ENCODE peak calls at places on chromosome X, in six cellular contexts. D, I, C, O, N and W are unnamed samples.

GRCh38 chrX:72029473-72030411 is 102.0 kb downstream of the RTL5 start:
- DNase-seq in D (peak; percentile 90), C (no peak), N (peak; percentile 79), O (no peak), I (peak; percentile 23), W (peak; percentile 75)

GRCh38 chrX:10310502-10310901 is 153.7 kb downstream of the CLCN4 start:
- DNase-seq in I (no peak), N (no peak), C (no peak), O (no peak), D (no peak), W (no peak)

GRCh38 chrX:10120828-10121227 is 35.9 kb upstream of the CLCN4 start:
- DNase-seq in I (no peak), N (no peak), D (no peak), O (no peak), C (no peak), W (peak; percentile 34)

GRCh38 chrX:7263961-7264360 is 116.0 kb upstream of the PUDP start:
- DNase-seq in O (no peak), C (no peak), N (no peak), I (no peak), D (no peak), W (no peak)

GRCh38 chrX:37905436-37906147 is 58.2 kb upstream of the DYNLT3 start:
- DNase-seq in O (peak; percentile 21), D (peak; percentile 30), C (peak; percentile 50), I (peak; percentile 75), N (peak; percentile 25), W (no peak)

GRCh38 chrX:126820700-126821420 is 1.3 kb downstream of the PRR32 start:
- DNase-seq in N (no peak), D (no peak), C (peak; percentile 0), O (no peak), I (peak; percentile 56), W (peak; percentile 2)

GRCh38 chrX:40933132-40934078 is 151.8 kb upstream of the USP9X start:
- DNase-seq in C (no peak), D (peak; percentile 65), O (no peak), N (peak; percentile 70), I (no peak), W (peak; percentile 66)

GRCh38 chrX:45619290-45619689 is 418.6 kb upstream of the DIPK2B start:
- DNase-seq in I (no peak), N (peak; percentile 57), C (no peak), D (peak; percentile 28), O (no peak), W (no peak)

GRCh38 chrX:24465524-24465850 is 401 bp downstream of the PDK3 start:
- DNase-seq in I (no peak), N (no peak), D (no peak), O (no peak), C (no peak), W (no peak)

GRCh38 chrX:3299626-3300025 is 46.8 kb downstream of the MXRA5 start:
- DNase-seq in I (no peak), D (peak; percentile 9), O (no peak), C (no peak), N (no peak), W (no peak)

GRCh38 chrX:45824471-45824870 is 623.8 kb upstream of the DIPK2B start:
- DNase-seq in N (peak; percentile 91), C (no peak), O (no peak), D (peak; percentile 96), I (no peak), W (peak; percentile 73)

GRCh38 chrX:85309717-85310116 is 65.9 kb downstream of the ZNF711 start:
- DNase-seq in N (no peak), D (no peak), I (peak; percentile 26), C (no peak), O (no peak), W (no peak)

GRCh38 chrX:74232859-74233258 is 71.1 kb upstream of the ZCCHC13 start:
- DNase-seq in I (no peak), N (peak; percentile 24), C (no peak), D (peak; percentile 23), O (no peak), W (peak; percentile 11)

GRCh38 chrX:128653524-128653923 is 601.3 kb upstream of the ACTRT1 start:
- DNase-seq in D (no peak), I (no peak), O (peak; percentile 51), N (no peak), C (no peak), W (no peak)

GRCh38 chrX:139766545-139766983 is 58.6 kb upstream of the MCF2 start:
- DNase-seq in I (no peak), D (no peak), C (no peak), O (no peak), N (no peak), W (no peak)

GRCh38 chrX:153469811-153470410 is 465 bp downstream of the HAUS7 start:
- DNase-seq in D (peak; percentile 8), N (peak; percentile 58), C (no peak), O (no peak), I (no peak), W (no peak)

GRCh38 chrX:78517124-78517523 is 142.0 kb downstream of the RTL3 start:
- DNase-seq in C (no peak), D (no peak), N (no peak), I (no peak), O (no peak), W (peak; percentile 18)

GRCh38 chrX:2261838-2262678 is 238.7 kb downstream of the DHRSX start:
- DNase-seq in N (no peak), C (no peak), D (peak; percentile 8), O (no peak), I (no peak), W (no peak)
- H3K14ac ChIP-seq in N (no peak overlapping the region), C (peak overlapping the region; percentile 50), D (no peak overlapping the region), O (no peak overlapping the region), I (no peak overlapping the region), W (no peak overlapping the region)

DNA sequence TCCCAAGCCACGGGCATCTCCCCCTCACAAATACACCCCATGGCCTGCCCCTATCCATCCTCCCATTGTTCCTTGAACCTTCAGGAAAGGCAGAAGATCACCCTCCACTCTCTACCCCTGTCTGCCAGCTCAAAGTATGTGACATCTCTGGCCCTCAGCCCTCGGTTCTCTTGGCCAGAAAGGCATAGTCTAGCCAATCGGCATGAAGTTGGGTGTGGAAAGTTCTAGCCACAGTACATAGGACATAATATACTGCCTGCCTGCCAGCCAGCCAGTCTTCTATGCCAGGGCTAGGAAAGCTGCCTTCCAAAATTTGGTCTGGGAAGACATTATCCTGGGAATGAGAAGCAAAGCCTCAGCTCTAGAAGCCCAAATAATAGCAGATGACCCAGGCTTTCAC is 3.2 kb upstream of the PLP1 start:
- DNase-seq in C (no peak), I (peak; percentile 9), O (no peak), D (no peak), N (no peak), W (no peak)
- H2BK5ac ChIP-seq in C (no peak overlapping the region), I (no peak overlapping the region), O (peak overlapping the region; percentile 5), D (no peak overlapping the region), N (peak overlapping the region; percentile 31), W (no peak overlapping the region)

DNA sequence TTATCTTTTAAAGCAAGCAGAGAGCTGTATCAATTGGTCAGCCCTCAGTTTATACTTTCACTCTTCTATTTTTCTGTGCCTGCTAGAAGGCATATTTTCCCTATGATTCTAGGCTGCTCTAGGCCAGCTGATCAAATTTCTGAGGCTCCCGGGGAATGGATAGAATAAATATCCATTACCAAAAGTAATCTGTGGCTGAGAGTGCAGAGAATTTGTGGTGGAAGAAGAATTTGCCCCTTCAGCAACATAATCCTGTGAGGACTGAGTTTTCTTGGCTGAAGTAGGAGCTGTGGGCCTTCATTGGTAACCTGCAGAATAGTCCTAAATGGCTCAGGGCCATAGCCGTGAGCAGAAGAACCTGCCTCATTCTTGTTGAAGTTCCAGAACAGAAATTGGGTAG is 314.6 kb upstream of the CASK start:
- DNase-seq in O (no peak), I (no peak), N (peak; percentile 53), C (no peak), D (peak; percentile 13), W (no peak)
- H3K14ac ChIP-seq in O (no peak overlapping the region), I (no peak overlapping the region), N (no peak overlapping the region), C (no peak overlapping the region), D (no peak overlapping the region), W (no peak overlapping the region)

DNA sequence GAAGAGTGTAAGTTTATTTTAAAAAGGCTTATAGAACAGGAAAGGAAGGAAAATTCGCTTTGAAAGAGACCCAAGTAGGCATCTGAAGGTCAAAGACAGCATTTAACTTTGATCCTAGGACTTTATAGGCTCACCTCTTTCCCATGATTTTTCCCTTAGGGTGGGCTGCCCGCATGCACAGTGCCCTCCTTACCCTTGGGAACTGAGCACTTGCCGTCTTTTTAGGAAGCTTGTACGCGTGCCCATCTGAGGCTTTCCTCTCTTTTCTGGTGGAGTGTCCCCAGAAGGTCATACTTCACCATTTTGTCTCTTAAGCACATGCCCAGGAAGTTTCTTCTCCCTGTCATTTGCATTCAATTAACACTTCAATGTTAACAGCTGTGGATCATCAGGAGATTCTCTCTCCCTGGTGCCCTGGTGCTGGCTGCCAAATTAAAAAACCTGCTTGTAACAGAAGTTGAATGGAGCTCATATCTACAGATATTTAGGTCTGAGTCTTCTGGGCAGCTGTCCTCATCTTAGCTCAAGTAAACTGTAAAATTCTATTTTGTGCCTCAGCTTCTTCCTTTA is 38.4 kb upstream of the IL9R start:
- DNase-seq in C (no peak), D (no peak), O (no peak), I (no peak), N (no peak), W (no peak)
- H2BK5ac ChIP-seq in C (peak overlapping the region; percentile 27), D (no peak overlapping the region), O (no peak overlapping the region), I (no peak overlapping the region), N (no peak overlapping the region), W (no peak overlapping the region)

GRCh38 chrX:1012678-1013300 is 199.7 kb downstream of the CRLF2 start:
- DNase-seq in N (no peak), D (no peak), I (no peak), C (no peak), O (no peak), W (no peak)
- H3K14ac ChIP-seq in N (no peak overlapping the region), D (no peak overlapping the region), I (no peak overlapping the region), C (no peak overlapping the region), O (no peak overlapping the region), W (no peak overlapping the region)

GRCh38 chrX:16207631-16208030 is 40.4 kb downstream of the MAGEB17 start:
- DNase-seq in D (no peak), O (no peak), C (no peak), I (no peak), N (no peak), W (no peak)
- H2BK5ac ChIP-seq in D (no peak overlapping the region), O (no peak overlapping the region), C (no peak overlapping the region), I (no peak overlapping the region), N (no peak overlapping the region), W (no peak overlapping the region)